ENCODE peak calls at places on chromosomes 13 and 19, in five cellular contexts. G, Q, J, E and L are unnamed samples. For H3K36me3, the result is how much of the 10 kb centered on the place peaks cover.

GRCh38 chr13:50914848-50915247 is 5.3 kb downstream of the RNASEH2B start:
- DNase-seq in J (no peak), G (no peak), Q (no peak), E (no peak), L (no peak)

GRCh38 chr19:17054746-17055145 is 20.5 kb downstream of the HAUS8 start:
- DNase-seq in J (no peak), Q (no peak), G (no peak), E (no peak), L (no peak)

GRCh38 chr13:25301347-25302113 is at the start of gene NUP58:
- DNase-seq in J (peak), E (peak), Q (peak), G (peak), L (peak)

GRCh38 chr19:1122972-1123363 is 19.2 kb downstream of the GPX4 start:
- DNase-seq in Q (no peak), E (peak), J (peak), G (peak), L (peak)

GRCh38 chr19:35592226-35592625 is 6.3 kb downstream of the PMIS2 start:
- DNase-seq in J (peak), Q (peak), E (no peak), G (peak), L (peak)

GRCh38 chr13:90757127-90757680 is 590.3 kb upstream of the MIR17HG start:
- DNase-seq in E (no peak), Q (no peak), G (no peak), J (no peak), L (no peak)

GRCh38 chr19:39270091-39270871 is 2.1 kb downstream of the IFNL2 start:
- DNase-seq in J (no peak), G (no peak), E (no peak), Q (no peak), L (no peak)

GRCh38 chr13:51728972-51729371 is 75.0 kb downstream of the DHRS12 start:
- DNase-seq in J (no peak), Q (no peak), E (no peak), G (no peak), L (no peak)

GRCh38 chr19:7534531-7534980 is 961 bp upstream of the PNPLA6 start:
- DNase-seq in J (peak), G (peak), Q (no peak), E (no peak), L (peak)

GRCh38 chr19:35935911-35936737 is at the start of gene LRFN3:
- DNase-seq in G (peak), J (peak), Q (no peak), E (peak), L (peak)

GRCh38 chr19:52584686-52585085 is 14.6 kb downstream of the ZNF701 start:
- DNase-seq in Q (no peak), J (no peak), E (no peak), G (no peak), L (peak)
- H3K36me3 ChIP-seq in Q (under half), J (under half), E (half or more), G (under half), L (under half)

GRCh38 chr19:4598712-4599111 is 39.2 kb upstream of the SEMA6B start:
- DNase-seq in E (no peak), J (no peak), Q (no peak), G (no peak), L (peak)
- H3K4me3 ChIP-seq in E (no peak), J (no peak), Q (no peak), G (peak), L (peak)

DNA sequence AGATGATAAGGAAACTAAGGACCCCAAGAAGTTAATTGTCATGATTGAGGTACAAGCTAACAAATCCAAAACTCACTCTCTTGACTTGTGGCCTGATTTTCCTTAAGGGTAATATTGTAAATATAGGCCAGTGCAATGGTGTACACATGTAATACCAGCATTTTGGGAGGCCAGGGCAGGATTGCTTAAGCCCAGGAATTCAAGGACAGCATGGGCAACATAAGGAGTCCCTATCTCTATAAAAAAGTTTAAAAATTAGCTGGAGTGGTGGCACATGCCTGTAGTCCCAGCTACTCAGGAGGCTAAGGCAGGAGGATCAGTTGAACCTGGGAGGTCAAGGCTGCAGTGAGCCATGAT is 28.7 kb upstream of the GARRE1 start:
- DNase-seq in J (no peak), E (no peak), G (no peak), Q (no peak), L (no peak)
- H3K36me3 ChIP-seq in J (under half), E (half or more), G (half or more), Q (half or more), L (under half)

DNA sequence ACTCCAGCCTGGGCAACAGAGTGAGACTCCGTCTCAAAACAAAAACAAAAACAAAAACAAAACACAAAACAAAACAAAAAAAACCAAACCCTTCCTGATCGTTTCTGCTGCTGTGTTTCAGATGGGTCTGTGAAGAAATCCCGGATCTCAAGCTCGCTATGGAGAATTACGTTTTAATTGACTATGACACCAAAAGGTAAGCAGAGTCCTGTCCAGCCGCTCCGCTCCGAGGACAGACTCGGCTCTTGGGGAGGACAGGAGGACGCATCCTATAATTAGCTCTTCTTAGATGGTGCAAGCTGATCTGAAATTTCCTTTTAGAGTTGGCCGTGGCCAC is 22.0 kb downstream of the DOT1L start:
- DNase-seq in Q (no peak), E (no peak), J (no peak), G (no peak), L (no peak)
- H3K4me3 ChIP-seq in Q (no peak), E (peak), J (no peak), G (no peak), L (no peak)

GRCh38 chr13:29594710-29595379 is 643 bp downstream of the SLC7A1 start:
- DNase-seq in G (peak), E (peak), J (peak), Q (no peak), L (peak)
- H3K36me3 ChIP-seq in G (under half), E (under half), J (under half), Q (under half), L (under half)